ENCODE peak calls at places on chromosomes 12 and 14, in eight cellular contexts. One of them, this sample, is unnamed.

GRCh38 chr14:79629372-79629771 is 581.9 kb downstream of the DIO2 start:
- DNase-seq in GM12891: no peak
- DNase-seq in H1: no peak
- DNase-seq in A549: no peak
- DNase-seq in lower leg skin: no peak
- DNase-seq in transverse colon: no peak
- DNase-seq in upper lobe of left lung: no peak
- DNase-seq in body of pancreas: no peak
- DNase-seq in this sample: no peak

GRCh38 chr12:92290881-92291280 is 145.2 kb upstream of the BTG1 start:
- DNase-seq in body of pancreas: no peak
- DNase-seq in upper lobe of left lung: no peak
- DNase-seq in GM12891: no peak
- DNase-seq in lower leg skin: no peak
- DNase-seq in A549: no peak
- DNase-seq in H1: no peak
- DNase-seq in transverse colon: no peak
- DNase-seq in this sample: no peak

GRCh38 chr12:12200363-12200762 is 66.5 kb downstream of the LRP6 start:
- DNase-seq in H1: no peak
- DNase-seq in A549: no peak
- DNase-seq in transverse colon: no peak
- DNase-seq in upper lobe of left lung: no peak
- DNase-seq in body of pancreas: no peak
- DNase-seq in lower leg skin: no peak
- DNase-seq in GM12891: no peak
- DNase-seq in this sample: no peak

GRCh38 chr14:24858684-24859083 is 191.3 kb downstream of the STXBP6 start:
- DNase-seq in transverse colon: no peak
- DNase-seq in H1: no peak
- DNase-seq in GM12891: no peak
- DNase-seq in lower leg skin: no peak
- DNase-seq in body of pancreas: no peak
- DNase-seq in upper lobe of left lung: no peak
- DNase-seq in A549: no peak
- DNase-seq in this sample: no peak

GRCh38 chr12:78671295-78671694 is 193.3 kb upstream of the SYT1 start:
- DNase-seq in H1: no peak
- DNase-seq in upper lobe of left lung: no peak
- DNase-seq in GM12891: no peak
- DNase-seq in body of pancreas: no peak
- DNase-seq in transverse colon: no peak
- DNase-seq in lower leg skin: no peak
- DNase-seq in A549: no peak
- DNase-seq in this sample: no peak

GRCh38 chr14:59897757-59898383 is 22.1 kb upstream of the LRRC9 start:
- DNase-seq in H1: peak
- DNase-seq in upper lobe of left lung: no peak
- DNase-seq in transverse colon: peak
- DNase-seq in A549: peak
- DNase-seq in GM12891: no peak
- DNase-seq in lower leg skin: no peak
- DNase-seq in body of pancreas: peak
- DNase-seq in this sample: no peak

GRCh38 chr12:6426882-6427671 is 17.7 kb upstream of the CD27 start:
- DNase-seq in H1: no peak
- DNase-seq in lower leg skin: peak
- DNase-seq in GM12891: no peak
- DNase-seq in body of pancreas: no peak
- DNase-seq in upper lobe of left lung: no peak
- DNase-seq in A549: no peak
- DNase-seq in transverse colon: peak
- DNase-seq in this sample: no peak

GRCh38 chr12:94174576-94174975 is 26.2 kb downstream of the PLXNC1 start:
- DNase-seq in H1: no peak
- DNase-seq in body of pancreas: peak
- DNase-seq in upper lobe of left lung: peak
- DNase-seq in A549: no peak
- DNase-seq in lower leg skin: no peak
- DNase-seq in GM12891: no peak
- DNase-seq in transverse colon: peak
- DNase-seq in this sample: no peak

GRCh38 chr12:115354007-115354452 is 670.1 kb upstream of the TBX3 start:
- DNase-seq in transverse colon: peak
- DNase-seq in body of pancreas: peak
- DNase-seq in lower leg skin: peak
- DNase-seq in A549: peak
- DNase-seq in upper lobe of left lung: peak
- DNase-seq in H1: no peak
- DNase-seq in GM12891: no peak
- DNase-seq in this sample: peak

GRCh38 chr12:129681830-129682229 is 222.0 kb downstream of the TMEM132D start:
- DNase-seq in body of pancreas: no peak
- DNase-seq in A549: no peak
- DNase-seq in H1: no peak
- DNase-seq in lower leg skin: no peak
- DNase-seq in transverse colon: no peak
- DNase-seq in GM12891: no peak
- DNase-seq in upper lobe of left lung: no peak
- DNase-seq in this sample: no peak

GRCh38 chr12:34391771-34392581 is 369.7 kb downstream of the ALG10 start:
- DNase-seq in lower leg skin: peak
- DNase-seq in H1: no peak
- DNase-seq in GM12891: no peak
- DNase-seq in A549: no peak
- DNase-seq in body of pancreas: no peak
- DNase-seq in upper lobe of left lung: peak
- DNase-seq in transverse colon: no peak
- DNase-seq in this sample: no peak

GRCh38 chr14:30573203-30573814 is 14.4 kb downstream of the G2E3 start:
- DNase-seq in lower leg skin: no peak
- DNase-seq in A549: no peak
- DNase-seq in H1: no peak
- DNase-seq in upper lobe of left lung: no peak
- DNase-seq in transverse colon: no peak
- DNase-seq in body of pancreas: no peak
- DNase-seq in GM12891: no peak
- DNase-seq in this sample: no peak

GRCh38 chr12:45674583-45674982 is 54.9 kb upstream of the ARID2 start:
- DNase-seq in lower leg skin: no peak
- DNase-seq in body of pancreas: peak
- DNase-seq in H1: no peak
- DNase-seq in A549: no peak
- DNase-seq in transverse colon: no peak
- DNase-seq in GM12891: no peak
- DNase-seq in upper lobe of left lung: peak
- DNase-seq in this sample: peak

GRCh38 chr14:70640938-70641547 is 673 bp upstream of the TTC9 start:
- DNase-seq in transverse colon: peak
- DNase-seq in body of pancreas: peak
- DNase-seq in lower leg skin: no peak
- DNase-seq in H1: no peak
- DNase-seq in A549: peak
- DNase-seq in upper lobe of left lung: peak
- DNase-seq in GM12891: peak
- DNase-seq in this sample: peak

GRCh38 chr12:21501258-21502163 is at the start of the genes GOLT1B and RECQL:
- DNase-seq in H1: peak
- DNase-seq in A549: peak
- DNase-seq in upper lobe of left lung: peak
- DNase-seq in lower leg skin: peak
- DNase-seq in GM12891: peak
- DNase-seq in body of pancreas: peak
- DNase-seq in transverse colon: peak
- DNase-seq in this sample: peak
- TF ChIP-seq POLR2A in H1: peak
- TF ChIP-seq POLR2A in A549: peak
- TF ChIP-seq POLR2A in upper lobe of left lung: peak
- TF ChIP-seq POLR2A in lower leg skin: peak
- TF ChIP-seq POLR2A in GM12891: peak
- TF ChIP-seq POLR2A in body of pancreas: peak
- TF ChIP-seq POLR2A in transverse colon: peak
- TF ChIP-seq POLR2A in this sample: peak

GRCh38 chr14:76776306-76777251 is 15.3 kb downstream of the VASH1 start:
- DNase-seq in transverse colon: no peak
- DNase-seq in upper lobe of left lung: no peak
- DNase-seq in body of pancreas: no peak
- DNase-seq in H1: no peak
- DNase-seq in GM12891: no peak
- DNase-seq in lower leg skin: peak
- DNase-seq in A549: no peak
- DNase-seq in this sample: no peak

GRCh38 chr14:76775159-76775694 is 14.0 kb downstream of the VASH1 start:
- DNase-seq in upper lobe of left lung: no peak
- DNase-seq in GM12891: no peak
- DNase-seq in transverse colon: no peak
- DNase-seq in lower leg skin: peak
- DNase-seq in body of pancreas: no peak
- DNase-seq in A549: no peak
- DNase-seq in H1: no peak
- DNase-seq in this sample: no peak

GRCh38 chr14:76773956-76774355 is 12.7 kb downstream of the VASH1 start:
- DNase-seq in upper lobe of left lung: no peak
- DNase-seq in body of pancreas: no peak
- DNase-seq in H1: no peak
- DNase-seq in A549: no peak
- DNase-seq in GM12891: no peak
- DNase-seq in lower leg skin: peak
- DNase-seq in transverse colon: no peak
- DNase-seq in this sample: no peak

GRCh38 chr14:76774471-76775158 is 13.3 kb downstream of the VASH1 start:
- DNase-seq in lower leg skin: peak
- DNase-seq in upper lobe of left lung: no peak
- DNase-seq in body of pancreas: no peak
- DNase-seq in transverse colon: no peak
- DNase-seq in GM12891: no peak
- DNase-seq in H1: no peak
- DNase-seq in A549: no peak
- DNase-seq in this sample: no peak

GRCh38 chr14:76775695-76776305 is 14.5 kb downstream of the VASH1 start:
- DNase-seq in body of pancreas: no peak
- DNase-seq in A549: no peak
- DNase-seq in transverse colon: no peak
- DNase-seq in lower leg skin: peak
- DNase-seq in GM12891: no peak
- DNase-seq in H1: no peak
- DNase-seq in upper lobe of left lung: no peak
- DNase-seq in this sample: no peak
- TF ChIP-seq POLR2A in body of pancreas: no peak
- TF ChIP-seq POLR2A in A549: no peak
- TF ChIP-seq POLR2A in transverse colon: no peak
- TF ChIP-seq POLR2A in lower leg skin: no peak
- TF ChIP-seq POLR2A in GM12891: no peak
- TF ChIP-seq POLR2A in H1: no peak
- TF ChIP-seq POLR2A in upper lobe of left lung: no peak
- TF ChIP-seq POLR2A in this sample: no peak

GRCh38 chr12:63326260-63326659 is 175.3 kb upstream of the AVPR1A start:
- DNase-seq in upper lobe of left lung: no peak
- DNase-seq in GM12891: no peak
- DNase-seq in A549: no peak
- DNase-seq in lower leg skin: no peak
- DNase-seq in transverse colon: no peak
- DNase-seq in H1: no peak
- DNase-seq in body of pancreas: no peak
- DNase-seq in this sample: no peak
- TF ChIP-seq POLR2A in upper lobe of left lung: no peak
- TF ChIP-seq POLR2A in GM12891: no peak
- TF ChIP-seq POLR2A in A549: no peak
- TF ChIP-seq POLR2A in lower leg skin: no peak
- TF ChIP-seq POLR2A in transverse colon: no peak
- TF ChIP-seq POLR2A in H1: no peak
- TF ChIP-seq POLR2A in body of pancreas: no peak
- TF ChIP-seq POLR2A in this sample: no peak

GRCh38 chr14:23000860-23001259 is 9.1 kb downstream of the C14orf93 start:
- DNase-seq in A549: no peak
- DNase-seq in H1: no peak
- DNase-seq in GM12891: no peak
- DNase-seq in upper lobe of left lung: no peak
- DNase-seq in lower leg skin: no peak
- DNase-seq in transverse colon: no peak
- DNase-seq in body of pancreas: no peak
- DNase-seq in this sample: no peak
- TF ChIP-seq POLR2A in A549: no peak
- TF ChIP-seq POLR2A in H1: no peak
- TF ChIP-seq POLR2A in GM12891: no peak
- TF ChIP-seq POLR2A in upper lobe of left lung: no peak
- TF ChIP-seq POLR2A in lower leg skin: no peak
- TF ChIP-seq POLR2A in transverse colon: no peak
- TF ChIP-seq POLR2A in body of pancreas: no peak
- TF ChIP-seq POLR2A in this sample: no peak

This sample was measured in H54.